ENCODE peak calls at places on chromosome 10, in six cellular contexts. I is fibroblast of the aortic adventitia, G is uterus, T is stomach, F is left ventricle myocardium inferior, O is cardiac fibroblast. D is an unnamed sample.

GRCh38 chr10:123331438-123331837 is 177.2 kb downstream of the BUB3 start:
- DNase-seq in I (peak), G (no peak), T (no peak), F (no peak), O (peak), D (no peak)

GRCh38 chr10:72272689-72273409 is 875 bp upstream of the DDIT4 start:
- DNase-seq in I (peak), G (peak), T (peak), F (peak), O (peak), D (peak)

GRCh38 chr10:121157998-121158397 is 306.8 kb downstream of the WDR11 start:
- DNase-seq in I (no peak), G (peak), T (peak), F (no peak), O (no peak), D (no peak)

GRCh38 chr10:54815583-54815982 is 14.6 kb upstream of the PCDH15 start:
- DNase-seq in I (no peak), G (no peak), T (no peak), F (no peak), O (no peak), D (no peak)

GRCh38 chr10:71127773-71128172 is 84.6 kb upstream of the UNC5B start:
- DNase-seq in I (no peak), G (no peak), T (no peak), F (no peak), O (no peak), D (no peak)

GRCh38 chr10:125141860-125142484 is 18.4 kb downstream of the CTBP2 start:
- DNase-seq in I (no peak), G (no peak), T (no peak), F (no peak), O (no peak), D (no peak)

GRCh38 chr10:103758294-103758681 is 97.1 kb downstream of the SH3PXD2A start:
- DNase-seq in I (peak), G (no peak), T (no peak), F (no peak), O (peak), D (no peak)

GRCh38 chr10:123637326-123637880 is 28.8 kb upstream of the GPR26 start:
- DNase-seq in I (no peak), G (no peak), T (no peak), F (no peak), O (no peak), D (no peak)

GRCh38 chr10:62454696-62455451 is 80.7 kb downstream of the ZNF365 start:
- DNase-seq in I (peak), G (peak), T (no peak), F (peak), O (peak), D (no peak)

GRCh38 chr10:25758041-25758457 is 176.0 kb upstream of the MYO3A start:
- DNase-seq in I (peak), G (no peak), T (no peak), F (no peak), O (peak), D (no peak)

GRCh38 chr10:1169186-1169885 is 113.2 kb downstream of the WDR37 start:
- DNase-seq in I (no peak), G (no peak), T (no peak), F (no peak), O (no peak), D (no peak)

GRCh38 chr10:18279202-18279601 is 139.0 kb downstream of the CACNB2 start:
- DNase-seq in I (peak), G (no peak), T (no peak), F (no peak), O (peak), D (no peak)

GRCh38 chr10:132383026-132383565 is 13.9 kb upstream of the PWWP2B start:
- DNase-seq in I (no peak), G (peak), T (no peak), F (no peak), O (no peak), D (peak)

GRCh38 chr10:132102071-132102716 is 36.4 kb downstream of the JAKMIP3 start:
- DNase-seq in I (no peak), G (no peak), T (peak), F (no peak), O (no peak), D (no peak)

GRCh38 chr10:787933-788651 is 98.6 kb upstream of the DIP2C start:
- DNase-seq in I (no peak), G (no peak), T (peak), F (no peak), O (peak), D (no peak)

GRCh38 chr10:122461729-122462532 is 578 bp downstream of the HTRA1 start:
- DNase-seq in I (no peak), G (no peak), T (peak), F (no peak), O (peak), D (no peak)

GRCh38 chr10:70843776-70844489 is 28.2 kb downstream of the SGPL1 start:
- DNase-seq in I (no peak), G (no peak), T (no peak), F (no peak), O (no peak), D (no peak)

GRCh38 chr10:29039659-29040309 is 249.1 kb upstream of the LYZL1 start:
- DNase-seq in I (peak), G (no peak), T (no peak), F (no peak), O (peak), D (no peak)

GRCh38 chr10:72334832-72335393 is 19.8 kb downstream of the DNAJB12 start:
- DNase-seq in I (peak), G (peak), T (peak), F (peak), O (peak), D (peak)

DNA sequence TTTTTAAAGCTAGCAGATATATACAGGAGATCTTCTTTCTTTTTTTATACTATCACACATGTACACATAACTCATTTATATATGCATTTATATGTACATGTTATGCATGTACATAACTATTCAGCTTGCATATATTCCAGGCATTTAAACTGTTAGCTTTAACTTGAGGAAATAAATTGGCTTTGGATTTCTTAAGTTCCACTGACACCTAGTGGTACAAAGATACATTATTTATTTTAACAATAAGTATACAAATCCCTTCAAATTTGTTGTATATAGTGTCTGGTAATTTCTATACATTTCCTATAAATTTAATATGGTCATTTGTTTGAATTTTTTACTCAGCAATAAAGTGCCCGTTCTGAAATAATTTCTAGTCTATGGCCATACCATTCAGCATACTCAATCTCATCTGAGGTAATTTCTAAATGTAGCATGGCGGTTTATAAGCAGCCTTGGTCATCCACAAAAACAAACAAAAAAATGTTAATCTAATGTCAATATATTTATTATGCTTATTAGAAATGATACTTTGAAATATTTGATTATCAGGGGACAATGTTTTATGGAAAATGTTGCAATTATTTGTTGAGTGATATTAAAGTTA is 11.6 kb downstream of the ZDHHC6 start:
- DNase-seq in I (peak), G (no peak), T (no peak), F (no peak), O (peak), D (no peak)
- TF ChIP-seq CTCF in I (peak), G (no peak), T (no peak), F (peak), O (peak), D (peak)

DNA sequence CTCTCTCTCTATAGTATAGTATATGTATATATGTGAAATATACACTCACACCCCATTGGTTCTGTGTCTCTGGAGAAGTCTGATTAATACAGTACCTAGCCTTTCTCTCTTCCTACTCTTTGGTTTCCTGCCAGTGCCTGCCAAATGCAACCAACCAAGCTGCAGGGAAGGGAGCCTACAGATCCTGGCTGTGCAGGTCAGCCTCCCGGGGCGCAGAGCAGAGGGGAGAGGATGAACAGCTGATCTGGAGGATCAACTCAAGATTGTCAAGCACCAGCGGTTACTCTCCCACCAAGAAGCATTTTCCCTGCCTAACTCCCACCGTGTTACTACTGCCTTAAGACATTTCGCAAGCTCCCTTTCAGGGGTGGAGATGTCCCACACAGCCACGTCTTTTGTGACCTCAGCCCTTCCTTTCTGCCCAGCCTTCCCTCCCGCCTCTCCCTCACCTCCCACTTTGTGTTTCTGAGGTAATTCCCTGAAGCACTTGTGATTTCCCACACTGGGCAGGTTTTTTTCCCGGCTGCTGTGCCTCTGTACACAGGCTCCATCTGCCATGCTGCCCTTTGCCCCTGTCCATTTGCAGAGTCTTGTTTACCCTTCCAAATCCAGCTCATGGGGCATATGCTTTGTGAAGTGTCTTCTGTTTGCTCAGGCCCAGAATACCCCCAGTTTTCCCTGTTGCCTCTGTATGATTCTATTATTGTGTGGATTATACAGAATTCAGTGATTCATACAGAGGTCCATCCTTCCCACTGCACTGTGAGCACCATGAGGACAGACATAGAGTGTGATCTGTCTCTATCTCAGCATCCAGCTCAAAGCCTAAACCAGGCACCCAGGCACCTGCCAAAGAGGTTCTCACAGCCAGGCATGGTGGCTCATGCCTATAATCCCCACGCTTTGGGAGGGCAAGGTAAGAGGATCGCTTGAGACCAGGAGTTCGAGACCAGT is 40.9 kb upstream of the PAPSS2 start:
- DNase-seq in I (no peak), G (no peak), T (peak), F (no peak), O (peak), D (no peak)
- TF ChIP-seq CTCF in I (no peak), G (no peak), T (no peak), F (no peak), O (no peak), D (no peak)

GRCh38 chr10:69096045-69096444 is 8.1 kb downstream of the SRGN start:
- DNase-seq in I (peak), G (no peak), T (no peak), F (no peak), O (no peak), D (no peak)

GRCh38 chr10:69090687-69091450 is 3.0 kb downstream of the SRGN start:
- DNase-seq in I (peak), G (no peak), T (no peak), F (no peak), O (peak), D (no peak)

GRCh38 chr10:69097729-69098128 is 9.8 kb downstream of the SRGN start:
- DNase-seq in I (peak), G (no peak), T (no peak), F (no peak), O (no peak), D (no peak)

GRCh38 chr10:69092959-69093850 is 5.3 kb downstream of the SRGN start:
- DNase-seq in I (peak), G (peak), T (peak), F (peak), O (peak), D (no peak)

GRCh38 chr10:69093933-69094332 is 6.0 kb downstream of the SRGN start:
- DNase-seq in I (peak), G (no peak), T (no peak), F (no peak), O (peak), D (no peak)
- TF ChIP-seq CTCF in I (peak), G (no peak), T (no peak), F (no peak), O (no peak), D (no peak)

GRCh38 chr10:44344727-44345126 is 40.2 kb downstream of the CXCL12 start:
- DNase-seq in I (no peak), G (no peak), T (no peak), F (no peak), O (no peak), D (no peak)
- TF ChIP-seq CTCF in I (no peak), G (no peak), T (no peak), F (no peak), O (no peak), D (no peak)

GRCh38 chr10:11162828-11163599 is 145.3 kb downstream of the CELF2 start:
- DNase-seq in I (no peak), G (peak), T (peak), F (peak), O (no peak), D (no peak)
- TF ChIP-seq CTCF in I (no peak), G (no peak), T (no peak), F (no peak), O (no peak), D (no peak)

DNA sequence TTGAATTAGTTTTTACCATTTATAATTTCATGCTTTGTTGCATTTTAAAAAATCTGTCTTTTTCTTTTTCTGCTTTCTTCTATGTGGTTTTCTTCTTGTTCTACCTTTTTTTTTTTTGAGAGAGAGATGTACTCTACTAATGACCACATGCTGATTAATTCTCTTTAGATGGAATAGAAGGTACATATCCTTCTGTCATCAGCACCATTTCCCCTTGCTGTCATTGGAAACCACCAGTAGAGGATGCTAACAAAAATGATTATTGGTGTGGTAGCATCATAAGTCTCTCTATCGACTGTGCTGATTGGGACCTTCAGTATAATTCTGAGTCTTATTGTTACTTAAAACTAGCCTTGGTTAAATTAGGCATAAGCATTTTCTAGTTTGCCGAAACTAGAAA is 3.6 kb downstream of the ZEB1 start:
- DNase-seq in I (peak), G (no peak), T (no peak), F (no peak), O (peak), D (no peak)
- TF ChIP-seq CTCF in I (peak), G (peak), T (no peak), F (peak), O (peak), D (peak)

DNA sequence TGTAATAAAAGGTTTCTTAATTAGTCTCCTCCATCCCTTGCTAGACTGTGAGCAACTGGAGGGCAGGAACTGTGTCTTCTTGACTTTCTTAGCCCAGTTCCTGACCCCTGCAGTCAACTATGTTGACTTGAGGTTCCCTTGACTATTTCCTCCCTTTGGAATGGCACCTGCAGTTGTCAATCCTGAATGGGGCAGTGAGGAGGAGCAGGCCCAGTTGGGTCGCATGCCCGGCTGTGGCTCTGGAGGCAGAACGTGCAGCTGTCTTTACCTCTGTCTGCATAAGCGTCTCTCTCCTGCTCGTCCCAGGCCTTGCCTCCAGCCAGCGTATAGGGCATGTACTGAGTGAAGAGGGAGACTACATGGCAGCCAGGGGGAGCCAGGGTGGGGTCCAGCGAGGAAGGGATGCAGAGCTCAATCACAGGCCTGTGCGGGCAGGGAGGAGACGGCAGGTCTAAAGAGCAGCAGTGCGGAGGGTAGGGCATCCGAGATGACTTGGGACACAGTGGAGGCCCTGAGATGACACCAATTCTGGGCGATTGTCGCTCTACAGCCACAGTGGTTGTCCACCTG is 26.8 kb downstream of the PYROXD2 start:
- DNase-seq in I (no peak), G (no peak), T (no peak), F (no peak), O (no peak), D (no peak)
- TF ChIP-seq CTCF in I (no peak), G (no peak), T (no peak), F (no peak), O (no peak), D (no peak)

GRCh38 chr10:9230625-9231024 is 1176.1 kb downstream of the GATA3 start:
- DNase-seq in I (no peak), G (no peak), T (no peak), F (no peak), O (no peak), D (no peak)

GRCh38 chr10:9229702-9230101 is 1175.2 kb downstream of the GATA3 start:
- DNase-seq in I (no peak), G (no peak), T (no peak), F (no peak), O (no peak), D (no peak)

GRCh38 chr10:9227679-9228365 is 1173.3 kb downstream of the GATA3 start:
- DNase-seq in I (no peak), G (no peak), T (no peak), F (no peak), O (no peak), D (no peak)

GRCh38 chr10:9234191-9234590 is 1179.7 kb downstream of the GATA3 start:
- DNase-seq in I (no peak), G (no peak), T (no peak), F (no peak), O (no peak), D (no peak)

DNA sequence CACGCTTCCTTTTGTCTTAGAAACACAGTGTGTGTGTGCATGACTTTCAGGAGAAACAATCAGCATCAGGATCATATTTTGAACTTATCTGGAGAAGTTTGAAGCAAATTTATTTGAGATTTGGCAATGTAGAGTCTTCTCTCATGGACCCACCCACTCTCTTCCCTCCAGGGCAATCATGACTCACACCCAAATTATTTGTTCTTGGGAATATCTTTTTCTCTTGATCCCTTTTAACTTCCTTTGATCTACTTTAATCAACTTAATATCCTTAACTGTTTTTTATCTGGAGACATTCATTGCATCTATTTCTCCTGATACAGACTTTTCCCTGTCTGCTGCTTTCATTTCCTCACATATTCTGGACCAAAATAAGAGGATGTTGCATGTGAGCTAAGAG is 1174.3 kb downstream of the GATA3 start:
- DNase-seq in I (peak), G (no peak), T (no peak), F (no peak), O (no peak), D (no peak)
- TF ChIP-seq CTCF in I (no peak), G (no peak), T (no peak), F (no peak), O (no peak), D (no peak)

GRCh38 chr10:110361800-110362456 is 57.2 kb upstream of the SMNDC1 start:
- DNase-seq in I (no peak), G (no peak), T (no peak), F (no peak), O (no peak), D (no peak)

GRCh38 chr10:110365356-110366143 is 60.8 kb upstream of the SMNDC1 start:
- DNase-seq in I (no peak), G (no peak), T (no peak), F (no peak), O (no peak), D (no peak)

GRCh38 chr10:110366641-110367040 is 61.9 kb upstream of the SMNDC1 start:
- DNase-seq in I (no peak), G (no peak), T (no peak), F (no peak), O (no peak), D (no peak)

GRCh38 chr10:110363572-110364411 is 59.1 kb upstream of the SMNDC1 start:
- DNase-seq in I (no peak), G (no peak), T (no peak), F (no peak), O (no peak), D (no peak)

DNA sequence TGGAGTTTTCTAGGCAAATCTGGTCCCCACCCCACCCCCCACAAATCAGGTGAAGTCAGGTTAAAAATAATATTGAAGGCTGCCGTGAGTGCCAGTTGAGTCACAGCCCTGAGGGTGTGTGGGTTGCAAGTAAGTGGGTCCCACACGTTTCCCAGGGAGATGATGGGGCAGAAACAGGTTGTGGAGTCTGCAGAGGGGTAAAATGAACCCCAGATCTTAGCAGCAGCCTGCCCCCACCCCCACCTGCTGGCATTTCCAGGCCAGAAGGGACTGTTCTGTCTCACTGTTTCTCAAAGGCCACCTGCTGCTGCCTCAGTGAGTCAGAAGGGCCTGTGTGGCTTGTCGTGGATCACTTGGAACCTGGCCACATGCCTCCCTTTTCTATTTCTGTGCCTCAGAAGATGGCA is 59.8 kb upstream of the SMNDC1 start:
- DNase-seq in I (no peak), G (no peak), T (no peak), F (no peak), O (no peak), D (peak)
- TF ChIP-seq CTCF in I (no peak), G (no peak), T (no peak), F (no peak), O (no peak), D (no peak)

D was measured in RWPE2.